ENCODE peak calls at places on chromosomes 13 and 19, in seven cellular contexts. X is fibroblast of the aortic adventitia, O is OCI-LY7, Y is dorsolateral prefrontal cortex, N is tibial nerve, I is ascending aorta, T is AG10803. U is an unnamed sample.

GRCh38 chr13:32824061-32824460 is 192.2 kb upstream of the KL start:
- DNase-seq in X (no peak), O (no peak), Y (no peak), N (no peak), I (no peak), T (no peak), U (peak; percentile 55)

GRCh38 chr19:28148554-28148953 is 1064.4 kb downstream of the UQCRFS1 start:
- DNase-seq in X (no peak), O (no peak), Y (no peak), N (no peak), I (no peak), T (no peak), U (no peak)

GRCh38 chr19:3751236-3751635 is 10.3 kb downstream of the APBA3 start:
- DNase-seq in X (no peak), O (no peak), Y (no peak), N (no peak), I (no peak), T (no peak), U (no peak)

GRCh38 chr19:932647-933552 is 7.1 kb downstream of the ARID3A start:
- DNase-seq in X (peak; percentile 92), O (no peak), Y (no peak), N (peak; percentile 72), I (peak; percentile 75), T (peak; percentile 93), U (no peak)

GRCh38 chr13:48595330-48596127 is 58.2 kb upstream of the CYSLTR2 start:
- DNase-seq in X (peak; percentile 83), O (peak; percentile 68), Y (peak; percentile 60), N (no peak), I (no peak), T (peak; percentile 47), U (peak; percentile 91)

GRCh38 chr19:28961772-28962500 is 251.0 kb downstream of the UQCRFS1 start:
- DNase-seq in X (peak; percentile 90), O (no peak), Y (no peak), N (no peak), I (no peak), T (peak; percentile 89), U (no peak)

GRCh38 chr19:55652311-55653078 is 2.3 kb upstream of the U2AF2 start:
- DNase-seq in X (no peak), O (no peak), Y (no peak), N (no peak), I (no peak), T (no peak), U (no peak)

GRCh38 chr19:39307233-39307821 is 11.1 kb downstream of the IFNL1 start:
- DNase-seq in X (no peak), O (no peak), Y (no peak), N (no peak), I (no peak), T (no peak), U (no peak)

GRCh38 chr13:102726430-102726829 is 31.6 kb upstream of the METTL21C start:
- DNase-seq in X (no peak), O (peak; percentile 0), Y (no peak), N (no peak), I (no peak), T (no peak), U (no peak)

GRCh38 chr13:102729560-102730275 is 34.9 kb upstream of the METTL21C start:
- DNase-seq in X (peak; percentile 87), O (no peak), Y (no peak), N (no peak), I (no peak), T (no peak), U (no peak)

GRCh38 chr13:102721800-102722231 is 27.0 kb upstream of the METTL21C start:
- DNase-seq in X (peak; percentile 48), O (no peak), Y (peak; percentile 62), N (no peak), I (no peak), T (peak; percentile 97), U (no peak)

DNA sequence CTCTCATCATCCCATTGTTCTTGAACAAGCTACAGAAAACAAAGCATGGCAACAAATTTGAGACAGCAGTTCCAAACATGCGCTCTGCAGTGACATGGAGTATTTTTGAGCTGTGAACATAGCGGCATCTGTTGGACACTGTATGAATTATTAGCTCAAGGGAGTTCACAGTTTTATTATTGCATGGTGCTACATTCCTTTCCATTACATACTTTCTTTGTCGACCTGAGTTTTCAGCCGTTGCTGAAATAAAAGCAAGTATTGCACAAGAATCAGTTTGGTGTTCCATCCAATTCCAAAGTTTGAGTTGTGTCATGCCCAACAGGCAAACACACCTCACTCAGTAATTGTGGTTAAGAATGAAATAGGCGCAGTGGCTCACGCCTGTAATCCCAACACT is 30.1 kb upstream of the METTL21C start:
- DNase-seq in X (peak; percentile 87), O (peak; percentile 8), Y (no peak), N (no peak), I (no peak), T (peak; percentile 83), U (no peak)
- TF ChIP-seq CTCF in X (peak; percentile 70), O (peak; percentile 60), Y (peak; percentile 56), N (no peak), I (peak; percentile 4), T (peak; percentile 71), U (no peak)

GRCh38 chr19:50377051-50377441 is 789 bp downstream of the NR1H2 start:
- DNase-seq in X (no peak), O (peak; percentile 82), Y (no peak), N (no peak), I (no peak), T (no peak), U (no peak)
- H3K4me3 ChIP-seq in X (peak overlapping the region; percentile 55), O (peak overlapping the region; percentile 83), Y (peak overlapping the region; percentile 97), N (peak overlapping the region; percentile 88), I (peak overlapping the region; percentile 90), T (peak overlapping the region; percentile 44), U (peak overlapping the region; percentile 91)

GRCh38 chr19:12996542-12997094 is 1.3 kb downstream of the NFIX start:
- DNase-seq in X (peak; percentile 46), O (no peak), Y (no peak), N (no peak), I (peak; percentile 70), T (peak; percentile 45), U (no peak)

GRCh38 chr19:12993562-12993961 is 1.7 kb upstream of the NFIX start:
- DNase-seq in X (no peak), O (no peak), Y (no peak), N (no peak), I (no peak), T (no peak), U (no peak)

GRCh38 chr19:12995596-12996541 is 594 bp downstream of the NFIX start:
- DNase-seq in X (no peak), O (no peak), Y (no peak), N (no peak), I (peak; percentile 72), T (peak; percentile 42), U (no peak)

GRCh38 chr19:12992729-12993128 is 2.5 kb upstream of the NFIX start:
- DNase-seq in X (no peak), O (no peak), Y (no peak), N (no peak), I (no peak), T (no peak), U (no peak)

DNA sequence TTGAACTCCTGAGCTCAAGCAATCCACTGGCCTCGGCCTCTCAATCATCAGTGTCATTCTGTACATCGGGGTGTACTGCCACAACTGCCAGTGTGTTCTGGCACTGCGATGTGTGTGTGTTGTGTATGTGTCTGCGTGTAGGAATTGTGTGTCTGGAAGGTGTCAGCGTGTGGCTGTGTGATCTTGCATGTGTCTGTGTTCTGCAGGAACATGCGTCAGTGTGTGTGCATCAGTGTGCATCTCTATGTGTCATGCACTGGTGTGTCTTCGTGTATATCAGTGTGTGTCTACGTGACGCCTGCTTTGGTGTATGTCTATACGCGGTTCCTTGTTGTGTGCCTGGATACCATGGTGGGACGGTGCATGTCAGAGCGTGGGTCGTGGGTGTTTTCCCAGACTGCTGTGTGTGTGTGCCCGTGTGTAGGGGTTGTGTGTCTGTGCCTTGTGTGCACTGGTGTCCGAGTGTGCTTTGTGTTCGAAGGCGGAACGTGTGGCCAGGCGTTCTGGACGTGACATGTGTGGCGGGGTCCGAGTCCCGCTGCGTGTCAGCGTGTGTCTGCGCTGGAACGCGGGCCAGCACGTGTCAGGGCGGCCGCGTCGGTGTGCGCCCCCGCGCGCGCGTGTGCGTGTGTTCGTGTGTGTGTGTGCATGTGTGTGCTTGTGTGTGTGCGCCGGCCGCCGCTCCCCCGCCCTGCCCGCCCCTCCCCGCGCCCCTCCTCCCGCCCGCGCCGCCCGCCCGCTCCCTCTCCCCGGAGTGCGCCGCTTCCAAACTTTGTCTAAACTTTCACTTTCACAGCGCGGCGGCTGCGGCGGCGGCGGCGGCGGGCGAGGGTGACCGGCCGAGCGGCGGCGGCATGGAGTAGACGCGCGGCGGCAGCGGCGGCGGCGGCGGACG is at the start of gene NFIX:
- DNase-seq in X (peak; percentile 62), O (peak; percentile 28), Y (no peak), N (peak; percentile 63), I (peak; percentile 86), T (peak; percentile 68), U (no peak)
- TF ChIP-seq CTCF in X (no peak), O (no peak), Y (no peak), N (no peak), I (no peak), T (no peak), U (no peak)

DNA sequence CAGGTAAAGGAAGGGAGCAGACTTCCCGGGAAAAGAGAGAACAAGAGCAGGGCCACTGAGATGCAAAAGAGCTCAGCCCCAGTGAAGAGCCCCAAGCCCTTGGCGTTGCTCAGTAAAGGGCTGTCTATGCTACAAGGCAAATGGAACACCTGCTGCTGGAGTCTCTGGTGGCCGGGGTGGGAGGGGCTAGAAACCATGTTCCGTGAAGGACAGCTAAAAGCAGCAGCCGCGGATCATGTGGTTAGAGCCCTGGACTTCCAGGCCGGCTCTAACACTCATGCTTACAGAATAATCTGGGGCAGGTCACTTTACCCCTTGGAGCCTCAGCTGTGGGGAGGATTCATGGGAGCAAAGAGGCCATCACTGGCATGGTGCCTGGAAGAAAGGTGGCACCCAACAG is 17.8 kb downstream of the POU2F2 start:
- DNase-seq in X (no peak), O (peak; percentile 96), Y (no peak), N (no peak), I (no peak), T (no peak), U (no peak)
- H3K4me3 ChIP-seq in X (no peak overlapping the region), O (peak overlapping the region; percentile 59), Y (no peak overlapping the region), N (no peak overlapping the region), I (no peak overlapping the region), T (peak overlapping the region; percentile 37), U (no peak overlapping the region)

DNA sequence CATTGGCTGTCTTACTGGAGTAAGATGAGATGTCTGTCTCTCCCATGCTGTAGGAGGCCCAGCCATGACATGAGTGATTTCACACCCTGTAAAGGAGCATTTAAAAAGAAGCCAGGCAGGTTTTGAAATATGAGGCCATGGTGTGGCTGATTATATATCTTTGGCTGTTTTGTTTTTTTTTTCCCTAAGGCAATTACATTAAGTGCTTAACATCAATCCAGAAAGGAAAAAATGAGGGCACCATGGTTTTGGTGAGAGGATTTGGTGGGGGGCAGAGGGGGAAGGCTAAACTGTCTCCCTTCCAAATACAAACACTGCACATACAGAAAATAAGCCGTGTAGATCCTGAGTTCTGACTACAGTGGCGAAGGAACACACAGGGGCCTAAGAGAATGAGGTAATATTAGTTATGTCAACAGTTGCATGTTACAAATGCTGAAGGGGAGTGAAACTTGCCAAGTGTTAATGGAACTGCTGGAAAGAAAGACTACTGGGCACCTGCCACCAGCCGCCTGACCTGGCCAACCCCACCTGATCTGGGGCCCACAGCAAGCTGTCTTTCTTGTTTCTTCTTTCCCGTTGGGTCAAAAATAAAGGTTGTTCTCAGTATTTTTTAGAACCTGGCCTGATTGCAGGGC is 183.7 kb upstream of the TSC22D1 start:
- DNase-seq in X (no peak), O (no peak), Y (no peak), N (no peak), I (no peak), T (no peak), U (no peak)
- TF ChIP-seq CTCF in X (no peak), O (no peak), Y (no peak), N (no peak), I (no peak), T (no peak), U (no peak)

U was measured in esophagus muscularis mucosa.